ENCODE peak calls at places on chromosomes 2 and 18, in four cellular contexts. I is HepG2, Q is GM12878, Y is H1. M is an unnamed sample.

GRCh38 chr18:70296781-70297180 is 7.9 kb downstream of the SOCS6 start:
- DNase-seq in I (no peak), Q (no peak), Y (no peak), M (no peak)

GRCh38 chr2:74037379-74037860 is 52.7 kb downstream of the TET3 start:
- DNase-seq in I (no peak), Q (peak), Y (no peak), M (no peak)

GRCh38 chr2:183248866-183249567 is 124.8 kb downstream of the NUP35 start:
- DNase-seq in I (peak), Q (no peak), Y (no peak), M (peak)

GRCh38 chr2:206584323-206585116 is 57.8 kb upstream of the FAM237A start:
- DNase-seq in I (no peak), Q (no peak), Y (no peak), M (no peak)

GRCh38 chr2:150620860-150621259 is 133.4 kb upstream of the RND3 start:
- DNase-seq in I (no peak), Q (no peak), Y (no peak), M (no peak)

GRCh38 chr2:28768952-28769351 is 17.3 kb downstream of the PPP1CB start:
- DNase-seq in I (no peak), Q (no peak), Y (no peak), M (no peak)

GRCh38 chr2:215290980-215291599 is 20.8 kb upstream of the ATIC start:
- DNase-seq in I (no peak), Q (no peak), Y (no peak), M (no peak)

GRCh38 chr18:24140697-24141096 is 1.8 kb downstream of the CABYR start:
- DNase-seq in I (no peak), Q (no peak), Y (no peak), M (no peak)

GRCh38 chr2:204340511-204340910 is 204.8 kb upstream of the PARD3B start:
- DNase-seq in I (no peak), Q (no peak), Y (no peak), M (no peak)

GRCh38 chr18:48902023-48902855 is 48.5 kb downstream of the SMAD7 start:
- DNase-seq in I (peak), Q (no peak), Y (no peak), M (no peak)

GRCh38 chr2:48759682-48760081 is 4.2 kb upstream of the LHCGR start:
- DNase-seq in I (no peak), Q (no peak), Y (no peak), M (no peak)

GRCh38 chr2:30398488-30398887 is 48.6 kb upstream of the LCLAT1 start:
- DNase-seq in I (no peak), Q (no peak), Y (no peak), M (no peak)

GRCh38 chr2:39405364-39405763 is 31.7 kb downstream of the MAP4K3 start:
- DNase-seq in I (no peak), Q (no peak), Y (no peak), M (no peak)

GRCh38 chr2:189444322-189444721 is 3.0 kb downstream of the WDR75 start:
- DNase-seq in I (no peak), Q (no peak), Y (no peak), M (no peak)

GRCh38 chr18:79819064-79819725 is 21.5 kb downstream of the KCNG2 start:
- DNase-seq in I (no peak), Q (no peak), Y (no peak), M (no peak)

GRCh38 chr2:234425923-234426603 is 70.8 kb downstream of the ARL4C start:
- DNase-seq in I (no peak), Q (peak), Y (no peak), M (no peak)

GRCh38 chr18:456361-456821 is 44.1 kb downstream of the COLEC12 start:
- DNase-seq in I (no peak), Q (no peak), Y (no peak), M (no peak)

GRCh38 chr18:58431215-58431614 is 197.7 kb downstream of the ALPK2 start:
- DNase-seq in I (no peak), Q (no peak), Y (no peak), M (no peak)

GRCh38 chr2:36413218-36413617 is 57.6 kb downstream of the CRIM1 start:
- DNase-seq in I (peak), Q (no peak), Y (no peak), M (no peak)

GRCh38 chr2:74497777-74498499 is 1.5 kb downstream of the LBX2 start:
- DNase-seq in I (no peak), Q (no peak), Y (peak), M (no peak)

GRCh38 chr2:67234443-67234842 is 162.7 kb upstream of the ETAA1 start:
- DNase-seq in I (no peak), Q (no peak), Y (no peak), M (peak)

GRCh38 chr2:200471324-200471848 is 38.5 kb downstream of the KCTD18 start:
- DNase-seq in I (peak), Q (peak), Y (no peak), M (no peak)

GRCh38 chr18:1014496-1014895 is 109.8 kb downstream of the ADCYAP1 start:
- DNase-seq in I (no peak), Q (no peak), Y (no peak), M (no peak)

GRCh38 chr2:177078416-177078815 is 134.2 kb upstream of the HNRNPA3 start:
- DNase-seq in I (no peak), Q (no peak), Y (no peak), M (no peak)

GRCh38 chr2:234395801-234396478 is 100.9 kb downstream of the ARL4C start:
- DNase-seq in I (no peak), Q (no peak), Y (no peak), M (no peak)

GRCh38 chr2:236928353-236929153 is 157.1 kb upstream of the COPS8 start:
- DNase-seq in I (no peak), Q (no peak), Y (no peak), M (no peak)

GRCh38 chr2:28150211-28150879 is 242.3 kb upstream of the FOSL2 start:
- DNase-seq in I (no peak), Q (no peak), Y (no peak), M (no peak)

GRCh38 chr18:6920099-6920955 is 190.8 kb downstream of the ARHGAP28 start:
- DNase-seq in I (peak), Q (no peak), Y (peak), M (peak)

GRCh38 chr2:120398051-120398960 is 52.4 kb downstream of the INHBB start:
- DNase-seq in I (no peak), Q (no peak), Y (no peak), M (no peak)

GRCh38 chr2:54866868-54867267 is 143.4 kb downstream of the EML6 start:
- DNase-seq in I (no peak), Q (peak), Y (no peak), M (no peak)

GRCh38 chr2:115165529-115166109 is 723.2 kb downstream of the DPP10 start:
- DNase-seq in I (peak), Q (no peak), Y (no peak), M (no peak)

GRCh38 chr2:209383212-209383611 is 40.6 kb upstream of the MAP2 start:
- DNase-seq in I (peak), Q (no peak), Y (no peak), M (no peak)

GRCh38 chr2:68302281-68302680 is 17.5 kb downstream of the CNRIP1 start:
- DNase-seq in I (no peak), Q (no peak), Y (no peak), M (no peak)

GRCh38 chr18:9595197-9595596 is 19.2 kb downstream of the PPP4R1 start:
- DNase-seq in I (no peak), Q (no peak), Y (no peak), M (no peak)

GRCh38 chr2:98952971-98953370 is 16.9 kb upstream of the CRACDL start:
- DNase-seq in I (no peak), Q (no peak), Y (no peak), M (no peak)

GRCh38 chr2:170887496-170888265 is 41.4 kb upstream of the GORASP2 start:
- DNase-seq in I (no peak), Q (no peak), Y (no peak), M (no peak)

GRCh38 chr2:134736167-134736885 is 17.5 kb upstream of the TMEM163 start:
- DNase-seq in I (no peak), Q (no peak), Y (no peak), M (peak)

GRCh38 chr2:145114726-145115125 is 594.8 kb upstream of the ZEB2 start:
- DNase-seq in I (no peak), Q (no peak), Y (no peak), M (no peak)

GRCh38 chr2:98730053-98730850 is 680 bp downstream of the MGAT4A start:
- DNase-seq in I (peak), Q (no peak), Y (peak), M (no peak)

GRCh38 chr18:12857215-12857924 is 26.7 kb downstream of the PTPN2 start:
- DNase-seq in I (no peak), Q (no peak), Y (no peak), M (no peak)
- TF ChIP-seq SUZ12 in I (no peak), Q (no peak), Y (no peak), M (no peak)

GRCh38 chr2:173752152-173752551 is 213.0 kb downstream of the SP3 start:
- DNase-seq in I (no peak), Q (no peak), Y (no peak), M (no peak)

GRCh38 chr2:173751245-173751975 is 213.8 kb downstream of the SP3 start:
- DNase-seq in I (no peak), Q (no peak), Y (no peak), M (no peak)

GRCh38 chr2:173754169-173754568 is 211.0 kb downstream of the SP3 start:
- DNase-seq in I (no peak), Q (no peak), Y (no peak), M (no peak)

GRCh38 chr2:173754837-173755236 is 210.3 kb downstream of the SP3 start:
- DNase-seq in I (no peak), Q (no peak), Y (no peak), M (no peak)

DNA sequence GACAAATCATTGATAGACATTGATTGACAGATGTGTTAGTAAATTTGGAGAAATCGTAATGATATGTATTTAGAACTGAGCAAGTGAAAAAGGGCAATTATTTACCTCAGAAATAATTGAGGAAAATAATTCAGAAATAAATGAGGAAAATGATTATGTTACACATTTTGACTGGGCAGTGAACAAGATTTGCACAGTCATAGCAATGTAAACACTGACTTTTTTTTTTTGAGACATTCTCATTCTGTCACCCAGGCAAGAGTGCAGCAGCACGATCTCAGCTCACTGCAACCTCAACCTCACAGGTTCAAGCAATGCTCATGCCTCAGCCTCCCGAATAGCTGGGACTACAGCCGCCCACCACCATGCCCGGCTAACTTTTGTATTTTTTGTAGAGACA is 211.7 kb downstream of the SP3 start:
- DNase-seq in I (no peak), Q (no peak), Y (no peak), M (no peak)
- TF ChIP-seq ZNF274 in I (no peak), Q (no peak), Y (no peak), M (no peak)

GRCh38 chr2:218354045-218354444 is 2.6 kb upstream of the CATIP start:
- DNase-seq in I (no peak), Q (no peak), Y (no peak), M (no peak)

GRCh38 chr2:218354850-218355443 is 1.7 kb upstream of the CATIP start:
- DNase-seq in I (peak), Q (no peak), Y (no peak), M (no peak)

GRCh38 chr2:218362606-218363005 is 5.9 kb downstream of the CATIP start:
- DNase-seq in I (no peak), Q (no peak), Y (no peak), M (no peak)

GRCh38 chr2:218360453-218360852 is 3.8 kb downstream of the CATIP start:
- DNase-seq in I (no peak), Q (no peak), Y (no peak), M (no peak)

DNA sequence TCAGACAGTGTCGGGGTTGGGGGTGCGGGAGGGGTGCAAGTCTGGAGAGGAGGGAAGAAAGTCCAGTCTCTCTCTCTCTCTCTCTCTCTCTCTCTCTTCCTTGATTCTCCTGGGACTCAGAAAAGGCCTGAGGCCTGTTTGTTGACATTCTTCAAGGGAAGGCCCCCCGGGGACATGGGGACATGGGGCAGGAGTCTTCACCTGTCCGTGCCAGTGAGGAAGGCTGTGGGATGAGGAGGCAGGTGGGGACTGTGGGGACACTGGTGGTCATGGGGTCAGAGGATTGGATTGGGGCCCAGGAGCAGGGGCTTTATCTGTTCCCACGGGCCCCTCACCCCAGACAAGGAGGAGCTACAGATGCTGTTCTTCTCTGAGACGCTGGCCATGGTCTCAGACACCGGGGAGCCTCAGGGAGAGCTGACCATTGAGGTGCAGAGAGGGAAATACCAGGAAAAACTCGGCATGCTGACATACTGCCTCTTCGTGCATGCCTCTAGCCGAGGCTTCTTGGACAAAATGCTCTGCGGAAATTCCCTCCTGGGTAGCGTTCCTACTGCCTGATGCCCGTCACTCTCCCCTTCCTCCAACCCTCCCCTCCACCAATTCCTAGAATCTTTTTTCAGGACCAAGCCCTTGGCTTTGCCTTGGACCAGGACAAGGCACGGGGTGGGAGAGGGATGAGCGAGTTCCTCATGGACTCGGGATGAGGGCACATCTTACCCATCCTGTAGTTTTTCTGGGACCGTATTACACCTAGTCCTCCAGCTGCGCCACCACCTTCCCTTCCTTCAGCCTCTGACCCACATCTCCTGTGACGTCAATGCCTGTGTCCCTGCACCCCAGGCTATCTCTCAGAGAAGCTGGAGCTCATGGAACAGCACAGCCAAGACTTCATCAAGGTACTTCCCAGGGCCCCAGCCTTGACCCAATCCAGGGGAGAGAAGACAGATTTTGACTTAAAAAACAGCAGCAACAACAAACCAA is 829 bp downstream of the CATIP start:
- DNase-seq in I (no peak), Q (no peak), Y (no peak), M (no peak)
- TF ChIP-seq YY1 in I (no peak), Q (no peak), Y (no peak), M (no peak)

GRCh38 chr2:159095813-159096212 is 127.4 kb downstream of the TANC1 start:
- DNase-seq in I (no peak), Q (no peak), Y (no peak), M (no peak)

GRCh38 chr2:159091981-159092380 is 123.5 kb downstream of the TANC1 start:
- DNase-seq in I (no peak), Q (peak), Y (no peak), M (no peak)

GRCh38 chr2:159096896-159097295 is 128.5 kb downstream of the TANC1 start:
- DNase-seq in I (no peak), Q (no peak), Y (peak), M (no peak)

GRCh38 chr2:159093496-159093895 is 125.1 kb downstream of the TANC1 start:
- DNase-seq in I (no peak), Q (no peak), Y (no peak), M (no peak)

DNA sequence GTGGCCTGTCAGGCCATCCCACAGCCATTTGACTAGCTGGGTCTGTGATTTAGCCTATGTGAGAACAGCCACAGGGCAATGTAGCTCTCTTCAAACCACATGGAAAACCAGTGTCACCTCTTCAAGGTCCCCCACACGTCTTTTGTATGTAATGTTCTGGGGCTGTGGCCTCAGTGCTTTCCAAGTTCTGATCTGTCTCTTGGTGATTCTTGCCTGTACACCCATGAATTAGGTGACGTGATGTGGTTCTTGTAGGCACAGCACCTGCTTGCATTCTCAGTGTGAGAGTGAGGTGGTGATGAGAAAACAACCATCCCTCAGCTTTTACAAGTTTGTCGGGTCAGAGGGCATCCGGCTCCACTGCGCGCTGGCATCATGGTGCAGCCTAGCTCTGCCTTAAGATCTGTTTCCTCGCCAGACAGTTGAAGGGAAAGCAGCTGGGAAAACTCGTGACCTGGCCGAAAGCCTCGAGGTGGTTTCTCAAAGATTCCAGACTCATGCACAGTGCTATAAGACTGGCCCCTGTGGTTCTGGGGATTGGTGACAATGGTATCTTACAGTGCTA is 125.8 kb downstream of the TANC1 start:
- DNase-seq in I (no peak), Q (no peak), Y (no peak), M (no peak)
- TF ChIP-seq SUZ12 in I (no peak), Q (no peak), Y (no peak), M (no peak)

GRCh38 chr2:175049671-175050070 is 44.5 kb upstream of the CHN1 start:
- DNase-seq in I (no peak), Q (no peak), Y (no peak), M (no peak)

DNA sequence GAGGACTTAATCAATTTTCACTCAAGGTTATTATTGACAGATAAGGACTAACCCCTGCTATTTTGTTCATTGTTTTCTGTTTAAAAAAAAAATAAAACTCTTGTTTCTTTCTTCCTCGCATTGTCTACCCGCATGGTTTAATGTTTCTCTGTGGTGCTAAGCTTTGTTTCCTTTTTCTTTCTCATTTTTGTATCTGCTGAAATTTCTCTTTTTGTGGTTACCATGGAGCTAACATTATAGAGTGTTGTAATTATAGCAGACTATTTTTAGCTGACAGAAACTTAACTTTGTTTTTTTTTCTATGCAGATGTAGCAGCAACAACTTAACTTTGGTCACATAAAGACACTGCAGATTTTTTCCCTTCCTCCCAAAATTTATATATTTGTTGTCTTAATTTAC is 43.1 kb upstream of the CHN1 start:
- DNase-seq in I (no peak), Q (no peak), Y (no peak), M (no peak)
- TF ChIP-seq ZNF274 in I (no peak), Q (no peak), Y (no peak), M (no peak)

DNA sequence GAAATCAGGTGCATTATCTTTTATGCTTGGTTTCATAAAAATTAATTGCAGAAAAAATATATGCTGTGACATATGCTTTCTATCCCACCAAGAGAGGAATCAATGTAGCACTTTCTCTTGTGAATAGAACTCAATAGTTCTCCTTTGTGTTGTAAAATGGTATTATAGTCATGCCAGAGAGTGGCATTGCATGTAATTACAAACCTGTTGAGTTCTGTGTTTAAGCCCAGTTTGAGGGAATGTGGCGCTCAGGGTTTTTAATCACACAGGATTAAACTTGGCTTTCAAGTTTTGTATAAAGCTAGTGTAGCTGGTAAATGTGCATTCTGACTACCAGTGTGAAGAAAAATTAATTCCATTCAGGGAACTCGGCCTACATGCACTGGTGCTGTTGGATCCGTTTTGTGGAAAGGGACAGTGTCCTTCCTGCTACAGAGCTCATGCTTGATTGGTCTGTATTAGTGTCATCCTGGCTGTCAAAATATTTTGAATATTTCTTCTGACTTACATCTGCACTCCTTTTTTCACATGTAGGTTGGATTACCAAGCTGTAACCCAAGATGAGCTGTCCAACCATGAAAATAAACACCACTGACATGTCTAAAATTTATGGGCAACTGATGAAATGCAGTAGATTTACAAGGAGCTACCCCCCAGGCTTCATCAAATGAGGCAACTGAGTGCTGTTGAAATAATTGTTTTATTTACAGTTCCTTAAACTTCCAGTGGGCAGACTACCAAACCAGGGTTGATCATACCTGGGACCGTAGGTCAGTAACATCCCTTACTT is 80.3 kb downstream of the SLC4A3 start:
- DNase-seq in I (no peak), Q (no peak), Y (no peak), M (no peak)
- TF ChIP-seq YY1 in I (no peak), Q (no peak), Y (no peak), M (no peak)

M was measured in NT2/D1.